ENCODE peak calls at places on chromosome 7, in seven cellular contexts. One of them, this sample, is unnamed.

GRCh38 chr7:29987821-29988317 is 1.7 kb downstream of the SCRN1 start:
- DNase-seq in fibroblast of the aortic adventitia: peak
- DNase-seq in foreskin fibroblast: peak
- DNase-seq in stomach: no peak
- DNase-seq in Daoy: peak
- DNase-seq in EL: peak
- DNase-seq in hepatocyte: peak
- DNase-seq in this sample: no peak

GRCh38 chr7:112898432-112899290 is 108.5 kb upstream of the TMEM168 start:
- DNase-seq in fibroblast of the aortic adventitia: peak
- DNase-seq in foreskin fibroblast: peak
- DNase-seq in stomach: peak
- DNase-seq in Daoy: peak
- DNase-seq in EL: peak
- DNase-seq in hepatocyte: peak
- DNase-seq in this sample: peak

GRCh38 chr7:36047254-36047653 is 105.8 kb upstream of the EEPD1 start:
- DNase-seq in fibroblast of the aortic adventitia: peak
- DNase-seq in foreskin fibroblast: no peak
- DNase-seq in stomach: no peak
- DNase-seq in Daoy: peak
- DNase-seq in EL: peak
- DNase-seq in hepatocyte: no peak
- DNase-seq in this sample: no peak

GRCh38 chr7:21193895-21194294 is 234.0 kb upstream of the SP4 start:
- DNase-seq in fibroblast of the aortic adventitia: no peak
- DNase-seq in foreskin fibroblast: no peak
- DNase-seq in stomach: no peak
- DNase-seq in Daoy: no peak
- DNase-seq in EL: no peak
- DNase-seq in hepatocyte: no peak
- DNase-seq in this sample: no peak

GRCh38 chr7:2038876-2039728 is 193.6 kb downstream of the MAD1L1 start:
- DNase-seq in fibroblast of the aortic adventitia: peak
- DNase-seq in foreskin fibroblast: no peak
- DNase-seq in stomach: no peak
- DNase-seq in Daoy: no peak
- DNase-seq in EL: no peak
- DNase-seq in hepatocyte: no peak
- DNase-seq in this sample: no peak

GRCh38 chr7:2471396-2471795 is 4.8 kb downstream of the GRIFIN start:
- DNase-seq in fibroblast of the aortic adventitia: no peak
- DNase-seq in foreskin fibroblast: no peak
- DNase-seq in stomach: no peak
- DNase-seq in Daoy: peak
- DNase-seq in EL: no peak
- DNase-seq in hepatocyte: no peak
- DNase-seq in this sample: no peak

GRCh38 chr7:69786707-69787395 is 188.6 kb downstream of the AUTS2 start:
- DNase-seq in fibroblast of the aortic adventitia: no peak
- DNase-seq in foreskin fibroblast: no peak
- DNase-seq in stomach: no peak
- DNase-seq in Daoy: no peak
- DNase-seq in EL: no peak
- DNase-seq in hepatocyte: no peak
- DNase-seq in this sample: no peak

GRCh38 chr7:2403718-2404648 is 572 bp downstream of the CHST12 start:
- DNase-seq in fibroblast of the aortic adventitia: peak
- DNase-seq in foreskin fibroblast: peak
- DNase-seq in stomach: peak
- DNase-seq in Daoy: peak
- DNase-seq in EL: peak
- DNase-seq in hepatocyte: peak
- DNase-seq in this sample: peak

GRCh38 chr7:80439894-80440811 is 71.7 kb downstream of the GNAT3 start:
- DNase-seq in fibroblast of the aortic adventitia: peak
- DNase-seq in foreskin fibroblast: peak
- DNase-seq in stomach: no peak
- DNase-seq in Daoy: peak
- DNase-seq in EL: peak
- DNase-seq in hepatocyte: no peak
- DNase-seq in this sample: no peak

GRCh38 chr7:27708485-27708884 is 31.5 kb upstream of the TAX1BP1 start:
- DNase-seq in fibroblast of the aortic adventitia: no peak
- DNase-seq in foreskin fibroblast: no peak
- DNase-seq in stomach: no peak
- DNase-seq in Daoy: no peak
- DNase-seq in EL: no peak
- DNase-seq in hepatocyte: no peak
- DNase-seq in this sample: no peak

GRCh38 chr7:47833211-47833610 is 115.1 kb downstream of the PKD1L1 start:
- DNase-seq in fibroblast of the aortic adventitia: no peak
- DNase-seq in foreskin fibroblast: no peak
- DNase-seq in stomach: no peak
- DNase-seq in Daoy: no peak
- DNase-seq in EL: no peak
- DNase-seq in hepatocyte: no peak
- DNase-seq in this sample: no peak

GRCh38 chr7:17660116-17660515 is 280.2 kb downstream of the SNX13 start:
- DNase-seq in fibroblast of the aortic adventitia: peak
- DNase-seq in foreskin fibroblast: peak
- DNase-seq in stomach: no peak
- DNase-seq in Daoy: no peak
- DNase-seq in EL: peak
- DNase-seq in hepatocyte: no peak
- DNase-seq in this sample: no peak

GRCh38 chr7:157279973-157280841 is 56.6 kb upstream of the DNAJB6 start:
- DNase-seq in fibroblast of the aortic adventitia: no peak
- DNase-seq in foreskin fibroblast: no peak
- DNase-seq in stomach: no peak
- DNase-seq in Daoy: no peak
- DNase-seq in EL: no peak
- DNase-seq in hepatocyte: no peak
- DNase-seq in this sample: no peak

GRCh38 chr7:82234457-82235049 is 209.0 kb downstream of the CACNA2D1 start:
- DNase-seq in fibroblast of the aortic adventitia: peak
- DNase-seq in foreskin fibroblast: peak
- DNase-seq in stomach: no peak
- DNase-seq in Daoy: peak
- DNase-seq in EL: peak
- DNase-seq in hepatocyte: peak
- DNase-seq in this sample: peak

GRCh38 chr7:51606601-51607154 is 290.1 kb upstream of the COBL start:
- DNase-seq in fibroblast of the aortic adventitia: no peak
- DNase-seq in foreskin fibroblast: no peak
- DNase-seq in stomach: no peak
- DNase-seq in Daoy: no peak
- DNase-seq in EL: no peak
- DNase-seq in hepatocyte: peak
- DNase-seq in this sample: no peak